ENCODE peak calls at places on chromosomes 6 and 20, in nine cellular contexts. P is Peyer's patch, J is RWPE2, W is HFF-Myc, O is cardiac fibroblast, A is heart left ventricle, F is fibroblast of villous mesenchyme, R is BJ, L is foreskin fibroblast. N is an unnamed sample.

GRCh38 chr20:51331466-51331865 is 211.1 kb downstream of the NFATC2 start:
- DNase-seq in P (no peak), J (peak), W (no peak), O (peak), A (no peak), F (no peak), R (no peak), L (no peak), N (no peak)

GRCh38 chr6:80544500-80545055 is 438.1 kb downstream of the BCKDHB start:
- DNase-seq in P (no peak), J (no peak), W (no peak), O (peak), A (no peak), F (no peak), R (no peak), L (no peak), N (peak)

GRCh38 chr6:113586966-113587699 is 270.0 kb upstream of the MARCKS start:
- DNase-seq in P (no peak), J (no peak), W (no peak), O (no peak), A (no peak), F (no peak), R (no peak), L (no peak), N (no peak)

GRCh38 chr6:150145830-150146229 is 3.0 kb downstream of the PPP1R14C start:
- DNase-seq in P (no peak), J (no peak), W (no peak), O (no peak), A (no peak), F (no peak), R (no peak), L (no peak), N (no peak)

GRCh38 chr6:47016236-47016635 is 25.9 kb downstream of the ADGRF1 start:
- DNase-seq in P (no peak), J (no peak), W (no peak), O (no peak), A (no peak), F (no peak), R (no peak), L (no peak), N (no peak)

GRCh38 chr6:6407061-6407723 is 86.7 kb upstream of the F13A1 start:
- DNase-seq in P (no peak), J (no peak), W (no peak), O (no peak), A (no peak), F (peak), R (no peak), L (no peak), N (peak)

GRCh38 chr6:144331610-144332009 is 46.5 kb downstream of the UTRN start:
- DNase-seq in P (no peak), J (no peak), W (no peak), O (no peak), A (no peak), F (peak), R (peak), L (no peak), N (peak)

GRCh38 chr6:159654483-159655098 is 38.5 kb downstream of the SOD2 start:
- DNase-seq in P (no peak), J (no peak), W (peak), O (peak), A (no peak), F (peak), R (peak), L (peak), N (peak)

GRCh38 chr6:113644861-113645575 is 212.1 kb upstream of the MARCKS start:
- DNase-seq in P (no peak), J (no peak), W (peak), O (peak), A (no peak), F (peak), R (peak), L (peak), N (peak)

GRCh38 chr20:62358171-62358719 is 8.9 kb downstream of the LAMA5 start:
- DNase-seq in P (no peak), J (peak), W (no peak), O (peak), A (peak), F (no peak), R (no peak), L (no peak), N (no peak)

GRCh38 chr6:159973406-159973805 is 4.5 kb downstream of the IGF2R start:
- DNase-seq in P (no peak), J (no peak), W (peak), O (no peak), A (no peak), F (no peak), R (no peak), L (no peak), N (peak)

DNA sequence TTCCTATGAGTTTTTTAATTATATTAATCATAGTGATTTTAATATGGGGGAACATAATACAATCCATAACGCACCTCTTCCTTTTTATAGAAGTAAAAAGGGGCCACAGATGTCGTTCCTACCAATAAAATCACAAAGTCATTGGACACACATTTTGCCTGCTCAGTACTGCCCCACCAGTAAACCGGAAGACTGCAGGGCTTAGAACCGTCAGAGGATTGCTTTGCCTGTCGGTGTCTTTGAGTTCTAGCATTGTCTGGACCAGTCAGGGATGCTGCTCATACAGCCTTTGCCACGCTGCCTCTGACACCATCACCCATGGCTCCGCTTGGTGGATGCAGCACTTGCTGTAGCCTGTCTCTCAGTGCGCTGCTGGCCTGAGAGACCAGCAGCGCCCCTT is 853.6 kb downstream of the C6orf118 start:
- DNase-seq in P (no peak), J (no peak), W (no peak), O (no peak), A (peak), F (no peak), R (no peak), L (no peak), N (no peak)
- TF ChIP-seq CTCF in P (no peak), J (no peak), W (no peak), O (no peak), A (no peak), F (no peak), R (no peak), L (no peak), N (no peak)

GRCh38 chr6:1614448-1614766 is 4.7 kb downstream of the FOXC1 start:
- DNase-seq in P (no peak), J (no peak), W (no peak), O (no peak), A (no peak), F (no peak), R (no peak), L (no peak), N (no peak)
- H3K4me3 ChIP-seq in P (no peak), J (peak), W (peak), O (no peak), A (peak), F (no peak), R (peak), L (peak), N (no peak)

GRCh38 chr6:15327271-15327670 is 81.4 kb downstream of the JARID2 start:
- DNase-seq in P (no peak), J (no peak), W (no peak), O (peak), A (no peak), F (no peak), R (no peak), L (no peak), N (no peak)
- TF ChIP-seq CTCF in P (peak), J (no peak), W (no peak), O (peak), A (no peak), F (peak), R (no peak), L (no peak), N (no peak)

GRCh38 chr6:44225579-44226325 is 2.4 kb downstream of the SLC29A1 start:
- DNase-seq in P (no peak), J (no peak), W (no peak), O (no peak), A (no peak), F (no peak), R (no peak), L (no peak), N (no peak)

GRCh38 chr6:44226368-44227137 is 3.2 kb downstream of the SLC29A1 start:
- DNase-seq in P (no peak), J (no peak), W (no peak), O (no peak), A (peak), F (no peak), R (no peak), L (no peak), N (no peak)

GRCh38 chr6:44223471-44224153 is at the start of gene SLC29A1:
- DNase-seq in P (peak), J (peak), W (no peak), O (peak), A (peak), F (peak), R (no peak), L (peak), N (no peak)

GRCh38 chr6:44224154-44224977 is 971 bp downstream of the SLC29A1 start:
- DNase-seq in P (no peak), J (no peak), W (no peak), O (peak), A (no peak), F (no peak), R (no peak), L (no peak), N (no peak)

DNA sequence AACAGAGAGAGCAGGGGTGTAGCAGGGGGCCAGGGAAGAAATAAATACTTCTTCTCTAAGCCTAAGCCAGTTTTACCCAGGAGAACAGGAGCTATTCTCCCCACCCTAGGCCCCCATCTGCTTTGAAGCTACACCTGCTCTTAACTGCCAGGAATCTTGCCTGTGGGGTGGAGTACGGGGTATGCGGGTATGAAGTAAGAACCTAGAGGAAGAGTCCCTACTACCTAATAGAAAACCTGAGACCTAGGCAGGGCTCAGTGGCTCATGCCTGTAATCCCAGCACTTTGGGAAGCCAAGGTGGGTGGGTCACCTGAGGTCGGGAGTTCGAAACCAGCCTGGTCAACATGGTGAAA is 1.6 kb downstream of the SLC29A1 start:
- DNase-seq in P (no peak), J (no peak), W (no peak), O (no peak), A (no peak), F (no peak), R (no peak), L (no peak), N (no peak)
- H3K4me3 ChIP-seq in P (no peak), J (no peak), W (peak), O (no peak), A (peak), F (no peak), R (no peak), L (no peak), N (no peak)

GRCh38 chr20:38603286-38603685 is 1.7 kb downstream of the ARHGAP40 start:
- DNase-seq in P (no peak), J (no peak), W (no peak), O (no peak), A (no peak), F (no peak), R (no peak), L (no peak), N (no peak)

GRCh38 chr20:38600057-38600456 is 1.6 kb upstream of the ARHGAP40 start:
- DNase-seq in P (no peak), J (no peak), W (no peak), O (no peak), A (no peak), F (no peak), R (no peak), L (no peak), N (no peak)

GRCh38 chr20:38602185-38602581 is 574 bp downstream of the ARHGAP40 start:
- DNase-seq in P (no peak), J (no peak), W (no peak), O (no peak), A (no peak), F (no peak), R (no peak), L (no peak), N (no peak)

GRCh38 chr20:38599410-38599882 is 2.2 kb upstream of the ARHGAP40 start:
- DNase-seq in P (no peak), J (peak), W (no peak), O (no peak), A (peak), F (no peak), R (no peak), L (no peak), N (no peak)

DNA sequence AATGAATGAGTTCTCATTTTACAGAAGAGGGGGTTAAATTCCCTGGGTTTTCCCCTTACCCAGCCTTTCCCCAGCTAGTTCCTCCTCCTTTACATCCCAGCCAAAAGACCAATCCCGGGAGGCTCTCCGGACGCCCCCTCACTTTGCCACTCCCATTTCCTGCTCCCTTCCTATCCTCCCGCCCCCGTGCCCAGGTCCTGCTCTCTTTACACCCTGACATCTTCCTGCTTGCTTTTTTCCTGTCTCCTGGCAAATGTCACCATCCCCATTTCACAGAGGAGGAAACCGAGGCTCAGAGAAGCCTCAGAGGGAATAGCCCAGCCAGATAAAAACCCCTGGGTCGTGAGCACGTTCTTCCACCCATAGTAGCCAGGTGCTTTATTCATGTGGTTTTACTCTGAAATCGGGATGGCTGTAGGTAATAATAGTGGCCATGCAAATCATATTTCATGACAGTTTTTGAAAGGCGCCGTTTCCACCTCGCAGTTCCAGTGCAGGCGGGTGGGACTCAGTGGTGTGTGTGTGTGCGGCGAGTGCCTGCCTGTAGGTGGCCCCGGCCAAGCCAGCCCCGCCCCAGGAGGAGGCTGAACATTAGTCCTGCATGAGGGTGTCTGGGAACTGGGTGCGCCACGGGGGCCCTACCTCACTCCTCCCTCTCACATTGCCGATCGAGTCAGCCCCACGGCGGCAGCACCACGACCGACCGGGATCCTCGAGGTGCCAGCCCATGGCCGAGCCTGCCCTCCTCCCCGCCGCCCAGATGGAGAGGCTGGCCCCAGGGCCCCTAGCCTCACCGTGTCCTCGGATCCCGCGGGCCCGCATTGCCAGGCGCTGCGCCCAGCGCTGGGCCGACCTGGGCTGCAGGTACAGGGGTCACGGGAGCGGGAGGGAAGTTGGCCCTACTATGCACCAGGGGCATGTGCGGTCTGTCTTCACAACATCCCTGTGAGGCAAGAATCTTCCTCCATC is at the start of gene ARHGAP40:
- DNase-seq in P (no peak), J (peak), W (no peak), O (no peak), A (no peak), F (no peak), R (no peak), L (no peak), N (no peak)
- TF ChIP-seq CTCF in P (peak), J (peak), W (no peak), O (peak), A (no peak), F (peak), R (peak), L (no peak), N (peak)

GRCh38 chr6:139375239-139376053 is 998 bp upstream of the CITED2 start:
- DNase-seq in P (peak), J (peak), W (peak), O (peak), A (peak), F (peak), R (peak), L (peak), N (peak)

GRCh38 chr6:139378226-139378625 is 3.8 kb upstream of the CITED2 start:
- DNase-seq in P (no peak), J (no peak), W (no peak), O (no peak), A (no peak), F (no peak), R (no peak), L (no peak), N (no peak)

GRCh38 chr6:139376054-139376355 is 1.6 kb upstream of the CITED2 start:
- DNase-seq in P (no peak), J (no peak), W (no peak), O (no peak), A (no peak), F (peak), R (no peak), L (no peak), N (peak)

GRCh38 chr6:139374357-139375238 is at the start of gene CITED2:
- DNase-seq in P (peak), J (peak), W (peak), O (peak), A (peak), F (peak), R (peak), L (peak), N (peak)

DNA sequence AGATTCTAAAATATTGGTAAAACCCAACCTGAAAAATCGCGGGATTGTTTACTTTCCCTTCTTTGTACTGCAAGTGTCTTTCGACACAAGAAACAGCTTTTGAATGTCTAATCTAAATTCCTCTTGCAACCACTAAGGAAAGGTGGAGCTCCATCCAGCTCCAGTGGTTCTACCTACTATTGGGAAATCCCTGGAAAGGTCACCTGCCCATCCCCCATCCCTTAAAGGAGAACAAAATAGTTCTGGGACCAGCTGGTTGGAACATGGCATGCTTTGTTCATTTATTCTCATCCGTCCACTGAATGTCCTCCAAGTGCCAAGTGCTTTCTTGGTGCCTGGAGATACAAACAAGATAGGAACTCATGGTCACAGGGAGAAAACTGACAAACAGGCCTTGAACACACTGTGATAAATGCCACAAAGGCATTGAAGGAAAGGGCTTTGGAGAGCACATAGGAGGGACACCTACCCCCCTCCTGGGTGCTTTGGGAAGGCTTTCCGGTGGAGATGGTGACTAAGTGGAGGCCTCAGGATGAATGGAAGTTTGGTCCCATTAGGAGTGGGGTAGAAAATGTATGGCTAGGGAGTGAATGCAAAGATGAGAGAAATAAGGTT is 2.3 kb upstream of the CITED2 start:
- DNase-seq in P (no peak), J (no peak), W (no peak), O (peak), A (no peak), F (peak), R (no peak), L (peak), N (peak)
- H3K4me3 ChIP-seq in P (peak), J (peak), W (no peak), O (no peak), A (peak), F (peak), R (peak), L (peak), N (peak)